ENCODE peak calls at places on chromosomes 5 and 9, in six cellular contexts. I, W, O, L, D and N are unnamed samples.
A peak's percentile ranks its signal among the peaks of the same experiment; 100 is the strongest.

GRCh38 chr9:98149422-98149821 is 30.4 kb upstream of the TRIM14 start:
- DNase-seq in I (no peak), W (no peak), O (no peak), L (no peak), D (no peak), N (no peak)

GRCh38 chr5:10192309-10192708 is 57.4 kb downstream of the ATPSCKMT start:
- DNase-seq in I (no peak), W (peak; percentile 89), O (no peak), L (no peak), D (no peak), N (no peak)

GRCh38 chr5:176492431-176492830 is 44.2 kb downstream of the FAF2 start:
- DNase-seq in I (no peak), W (peak; percentile 66), O (no peak), L (no peak), D (no peak), N (no peak)

GRCh38 chr5:160266044-160266718 is 36.9 kb downstream of the FABP6 start:
- DNase-seq in I (no peak), W (no peak), O (no peak), L (no peak), D (no peak), N (no peak)

GRCh38 chr9:128986671-128987070 is 39.2 kb downstream of the NUP188 start:
- DNase-seq in I (no peak), W (no peak), O (no peak), L (no peak), D (no peak), N (no peak)

GRCh38 chr9:6960777-6961176 is 203.0 kb downstream of the KDM4C start:
- DNase-seq in I (no peak), W (no peak), O (no peak), L (no peak), D (no peak), N (no peak)

GRCh38 chr5:35849850-35850249 is 6.8 kb upstream of the IL7R start:
- DNase-seq in I (no peak), W (no peak), O (no peak), L (no peak), D (no peak), N (no peak)

GRCh38 chr5:157602505-157602904 is 26.9 kb upstream of the ADAM19 start:
- DNase-seq in I (no peak), W (peak; percentile 36), O (no peak), L (no peak), D (no peak), N (no peak)

GRCh38 chr5:7857918-7858632 is 7.1 kb upstream of the CFAP90 start:
- DNase-seq in I (no peak), W (no peak), O (peak; percentile 37), L (no peak), D (no peak), N (no peak)

GRCh38 chr9:135228983-135229625 is 141.6 kb downstream of the OLFM1 start:
- DNase-seq in I (no peak), W (no peak), O (no peak), L (no peak), D (no peak), N (no peak)

GRCh38 chr5:52388349-52388748 is 399.4 kb upstream of the ITGA1 start:
- DNase-seq in I (no peak), W (no peak), O (no peak), L (no peak), D (no peak), N (no peak)

GRCh38 chr5:131495536-131496399 is 139.3 kb downstream of the RAPGEF6 start:
- DNase-seq in I (no peak), W (no peak), O (no peak), L (no peak), D (no peak), N (no peak)

GRCh38 chr5:91595436-91595835 is 212.3 kb upstream of the ARRDC3 start:
- DNase-seq in I (no peak), W (no peak), O (no peak), L (no peak), D (no peak), N (no peak)

GRCh38 chr9:23073136-23073535 is 626.5 kb downstream of the DMRTA1 start:
- DNase-seq in I (no peak), W (no peak), O (no peak), L (no peak), D (no peak), N (no peak)

GRCh38 chr9:847505-847904 is 6.0 kb downstream of the DMRT1 start:
- DNase-seq in I (no peak), W (no peak), O (no peak), L (no peak), D (no peak), N (no peak)

GRCh38 chr5:62886603-62887315 is 308.1 kb downstream of the LRRC70 start:
- DNase-seq in I (no peak), W (no peak), O (no peak), L (no peak), D (no peak), N (no peak)

GRCh38 chr5:64742821-64743220 is 25.7 kb downstream of the SREK1IP1 start:
- DNase-seq in I (no peak), W (peak; percentile 52), O (no peak), L (no peak), D (no peak), N (no peak)

GRCh38 chr9:101162231-101162630 is 133.7 kb downstream of the PLPPR1 start:
- DNase-seq in I (no peak), W (no peak), O (no peak), L (no peak), D (no peak), N (no peak)

GRCh38 chr5:124057161-124057814 is 545.3 kb downstream of the CSNK1G3 start:
- DNase-seq in I (no peak), W (no peak), O (no peak), L (peak; percentile 62), D (no peak), N (peak; percentile 74)

GRCh38 chr5:159850192-159850573 is 66.1 kb upstream of the ADRA1B start:
- DNase-seq in I (no peak), W (peak; percentile 87), O (no peak), L (no peak), D (no peak), N (no peak)

GRCh38 chr5:2861605-2862004 is 110.1 kb upstream of the IRX2 start:
- DNase-seq in I (no peak), W (no peak), O (no peak), L (no peak), D (no peak), N (no peak)

GRCh38 chr5:110549301-110549700 is 177.2 kb downstream of the TMEM232 start:
- DNase-seq in I (no peak), W (no peak), O (no peak), L (no peak), D (no peak), N (no peak)

GRCh38 chr5:154631141-154631540 is 124.0 kb upstream of the LARP1 start:
- DNase-seq in I (no peak), W (no peak), O (no peak), L (no peak), D (no peak), N (no peak)

GRCh38 chr9:111572945-111573604 is 26.4 kb downstream of the PTGR1 start:
- DNase-seq in I (no peak), W (peak; percentile 89), O (peak; percentile 67), L (no peak), D (no peak), N (no peak)

GRCh38 chr9:133844876-133845658 is 106.9 kb upstream of the SARDH start:
- DNase-seq in I (no peak), W (peak; percentile 64), O (no peak), L (peak; percentile 31), D (no peak), N (no peak)

GRCh38 chr9:114733814-114734213 is 51.8 kb upstream of the TEX48 start:
- DNase-seq in I (no peak), W (peak; percentile 62), O (no peak), L (no peak), D (no peak), N (no peak)

GRCh38 chr9:22158983-22159382 is 149.9 kb upstream of the CDKN2B start:
- DNase-seq in I (no peak), W (peak; percentile 18), O (no peak), L (peak; percentile 27), D (no peak), N (no peak)

GRCh38 chr5:132497488-132497997 is 7.0 kb upstream of the IRF1 start:
- DNase-seq in I (peak; percentile 16), W (peak; percentile 98), O (no peak), L (peak; percentile 63), D (no peak), N (no peak)

GRCh38 chr5:18112066-18112465 is 477.8 kb downstream of the TAF11L14 start:
- DNase-seq in I (no peak), W (no peak), O (no peak), L (no peak), D (no peak), N (no peak)

GRCh38 chr9:94950040-94950732 is 223.7 kb downstream of the AOPEP start:
- DNase-seq in I (no peak), W (no peak), O (no peak), L (peak; percentile 46), D (no peak), N (no peak)

GRCh38 chr5:33800221-33800950 is 91.4 kb downstream of the ADAMTS12 start:
- DNase-seq in I (no peak), W (peak; percentile 17), O (no peak), L (no peak), D (no peak), N (no peak)

GRCh38 chr5:148970876-148971275 is 92.0 kb downstream of the SH3TC2 start:
- DNase-seq in I (no peak), W (no peak), O (no peak), L (no peak), D (no peak), N (no peak)

GRCh38 chr9:98207606-98208005 is 15.2 kb upstream of the CORO2A start:
- DNase-seq in I (no peak), W (no peak), O (no peak), L (no peak), D (no peak), N (no peak)

GRCh38 chr9:87572719-87573118 is 75.1 kb downstream of the DAPK1 start:
- DNase-seq in I (no peak), W (no peak), O (no peak), L (no peak), D (no peak), N (no peak)

GRCh38 chr9:116099821-116100220 is 53.8 kb upstream of the PAPPA start:
- DNase-seq in I (no peak), W (peak; percentile 69), O (no peak), L (no peak), D (no peak), N (no peak)

GRCh38 chr5:5416733-5417132 is 5.7 kb upstream of the ICE1 start:
- DNase-seq in I (no peak), W (peak; percentile 17), O (no peak), L (no peak), D (no peak), N (no peak)

GRCh38 chr9:7363777-7364477 is 435.7 kb downstream of the DMAC1 start:
- DNase-seq in I (no peak), W (no peak), O (peak; percentile 10), L (no peak), D (no peak), N (no peak)

GRCh38 chr9:126222363-126222834 is 104.2 kb upstream of the MVB12B start:
- DNase-seq in I (no peak), W (no peak), O (no peak), L (no peak), D (no peak), N (no peak)

GRCh38 chr9:93117924-93118862 is 15.9 kb downstream of the NINJ1 start:
- DNase-seq in I (no peak), W (no peak), O (no peak), L (no peak), D (no peak), N (no peak)

GRCh38 chr9:97994695-97995094 is 11.6 kb downstream of the ANP32B start:
- DNase-seq in I (no peak), W (no peak), O (no peak), L (no peak), D (no peak), N (no peak)